ENCODE peak calls at places on chromosomes 16 and 17, in five cellular contexts. N, U, Q, T and L are unnamed samples.

GRCh38 chr16:8660841-8661301 is 13.5 kb upstream of the ABAT start:
- DNase-seq in N (peak), U (no peak), Q (peak), T (peak), L (peak)

GRCh38 chr16:79772028-79772427 is 171.5 kb upstream of the MAF start:
- DNase-seq in N (no peak), U (no peak), Q (no peak), T (no peak), L (no peak)

GRCh38 chr16:29717113-29717512 is 28.7 kb downstream of the C16orf54 start:
- DNase-seq in N (no peak), U (no peak), Q (no peak), T (no peak), L (no peak)

GRCh38 chr17:2393184-2393953 is 7.5 kb downstream of the MNT start:
- DNase-seq in N (peak), U (no peak), Q (peak), T (peak), L (no peak)

GRCh38 chr17:81842378-81842724 is 7.5 kb upstream of the PPP1R27 start:
- DNase-seq in N (no peak), U (no peak), Q (no peak), T (no peak), L (no peak)

GRCh38 chr17:43573579-43574321 is 27.6 kb upstream of the ETV4 start:
- DNase-seq in N (no peak), U (no peak), Q (no peak), T (peak), L (no peak)

GRCh38 chr17:44235583-44235936 is 16.1 kb upstream of the UBTF start:
- DNase-seq in N (no peak), U (no peak), Q (no peak), T (no peak), L (peak)

GRCh38 chr17:57938061-57938502 is 17.1 kb downstream of the CUEDC1 start:
- DNase-seq in N (no peak), U (no peak), Q (no peak), T (peak), L (no peak)

GRCh38 chr17:7060165-7060890 is 16.4 kb upstream of the SLC16A11 start:
- DNase-seq in N (peak), U (no peak), Q (no peak), T (peak), L (peak)

GRCh38 chr16:48609453-48610023 is 442 bp downstream of the N4BP1 start:
- DNase-seq in N (peak), U (no peak), Q (peak), T (no peak), L (no peak)

GRCh38 chr16:48014349-48015135 is 141.3 kb downstream of the ABCC12 start:
- DNase-seq in N (peak), U (no peak), Q (no peak), T (peak), L (peak)

GRCh38 chr17:27892542-27892865 is 661 bp downstream of the LYRM9 start:
- DNase-seq in N (peak), U (no peak), Q (no peak), T (no peak), L (no peak)

GRCh38 chr16:68246121-68246520 is 948 bp downstream of the PLA2G15 start:
- DNase-seq in N (no peak), U (no peak), Q (no peak), T (no peak), L (no peak)

GRCh38 chr16:23121024-23121423 is 28.2 kb downstream of the USP31 start:
- DNase-seq in N (no peak), U (no peak), Q (no peak), T (no peak), L (no peak)

GRCh38 chr17:39606434-39607056 is 1.2 kb downstream of the NEUROD2 start:
- DNase-seq in N (no peak), U (no peak), Q (peak), T (no peak), L (no peak)

GRCh38 chr16:87416826-87417471 is 24.8 kb downstream of the MAP1LC3B start:
- DNase-seq in N (peak), U (no peak), Q (no peak), T (peak), L (no peak)

DNA sequence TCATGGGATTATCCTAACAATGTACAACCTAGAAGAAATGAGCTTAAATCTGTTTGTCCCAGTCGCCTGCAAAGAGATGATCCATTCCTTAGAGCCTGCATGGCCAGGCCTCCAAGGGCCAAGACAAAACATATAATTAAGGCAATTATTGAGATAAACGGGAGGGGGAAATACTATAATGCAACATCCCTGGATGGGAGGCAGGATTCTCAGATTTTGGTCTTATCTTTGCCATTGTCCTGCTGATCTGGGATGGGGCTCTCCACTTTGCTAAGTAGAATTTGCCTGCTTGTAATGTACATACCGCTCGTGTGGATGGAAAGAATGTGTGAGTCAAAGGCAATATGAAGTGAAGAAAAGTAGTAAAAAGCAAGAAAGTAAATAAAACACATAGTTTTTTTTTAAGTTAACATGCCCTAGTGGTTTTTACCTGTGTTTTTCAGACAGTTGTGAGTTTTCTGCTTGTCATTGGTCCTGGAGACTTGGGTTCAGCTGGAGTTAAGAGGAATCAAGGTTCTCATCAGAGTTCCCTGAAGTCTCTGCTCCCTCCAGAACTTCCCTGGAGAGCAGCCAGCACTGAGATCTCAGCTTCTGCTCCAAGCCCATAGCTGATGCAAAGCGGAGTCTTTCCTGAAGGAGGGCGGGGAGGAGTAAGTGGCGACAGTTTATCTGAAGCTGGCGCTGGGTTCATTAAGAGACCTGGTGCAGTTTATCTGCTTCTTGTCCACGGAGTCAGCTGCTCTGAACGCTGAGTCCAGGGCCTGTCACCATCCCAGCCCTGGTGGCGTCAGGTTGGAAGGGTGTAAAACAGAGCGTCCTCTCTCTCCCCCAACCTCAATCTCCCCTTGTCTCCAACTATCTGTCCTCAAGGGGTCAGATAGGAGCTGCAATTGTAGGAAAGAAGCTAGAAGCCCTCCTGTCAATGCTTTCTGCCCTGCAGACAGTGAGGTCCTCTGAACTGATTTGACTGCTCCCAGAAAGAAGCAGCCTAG is 30.1 kb downstream of the HOXB1 start:
- DNase-seq in N (peak), U (no peak), Q (no peak), T (no peak), L (no peak)
- H3K4me2 ChIP-seq in N (peak), U (no peak), Q (no peak), T (no peak), L (no peak)

GRCh38 chr17:66492080-66492479 is 189.7 kb downstream of the PRKCA start:
- DNase-seq in N (no peak), U (no peak), Q (no peak), T (no peak), L (no peak)
- TF ChIP-seq ATF3 in N (no peak), U (no peak), Q (no peak), T (no peak), L (no peak)

DNA sequence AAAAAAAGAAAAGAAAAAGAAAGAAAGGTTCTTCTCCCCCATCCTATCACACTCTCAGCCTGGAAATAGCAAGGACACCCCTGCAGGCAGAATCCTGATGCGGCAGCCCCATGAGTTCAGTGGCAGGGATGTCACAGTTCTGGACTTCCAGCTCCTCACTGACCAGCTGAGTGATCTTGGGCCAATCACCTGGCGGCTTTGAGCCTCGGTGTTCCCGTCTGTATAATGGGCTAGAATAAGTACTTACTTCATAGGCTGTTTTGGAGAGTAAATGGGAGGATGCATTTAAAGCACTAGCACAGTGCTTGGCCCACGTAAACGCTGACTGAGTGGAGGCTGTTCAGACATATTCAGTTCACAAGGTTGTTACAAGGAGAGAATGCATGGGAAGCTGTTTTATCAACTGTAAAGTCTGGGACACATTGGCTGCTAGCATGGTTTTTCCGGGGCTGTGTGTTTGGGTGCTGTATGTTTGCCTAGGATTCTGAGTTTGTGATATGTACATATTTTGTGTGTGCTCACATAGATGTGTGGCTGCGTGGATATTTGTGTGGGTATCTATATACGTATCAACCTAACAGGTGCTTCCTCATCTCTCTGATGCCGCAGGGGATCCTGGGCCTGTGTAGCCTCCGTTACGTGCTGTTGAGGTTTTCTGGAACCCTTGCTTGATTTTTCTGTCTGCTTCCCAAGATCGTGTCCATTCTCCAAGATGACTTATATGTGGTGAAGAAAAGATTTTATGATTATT is 3.4 kb downstream of the BHLHA9 start:
- DNase-seq in N (no peak), U (no peak), Q (no peak), T (no peak), L (no peak)
- TF ChIP-seq CTCF in N (no peak), U (no peak), Q (no peak), T (no peak), L (no peak)

GRCh38 chr17:83125515-83126274 is 46.3 kb downstream of the METRNL start:
- DNase-seq in N (no peak), U (no peak), Q (no peak), T (no peak), L (no peak)

GRCh38 chr17:83122834-83123233 is 43.4 kb downstream of the METRNL start:
- DNase-seq in N (no peak), U (no peak), Q (no peak), T (no peak), L (no peak)

GRCh38 chr17:83119987-83120864 is 40.8 kb downstream of the METRNL start:
- DNase-seq in N (no peak), U (peak), Q (no peak), T (no peak), L (no peak)

GRCh38 chr17:83124871-83125514 is 45.6 kb downstream of the METRNL start:
- DNase-seq in N (no peak), U (no peak), Q (no peak), T (no peak), L (no peak)

DNA sequence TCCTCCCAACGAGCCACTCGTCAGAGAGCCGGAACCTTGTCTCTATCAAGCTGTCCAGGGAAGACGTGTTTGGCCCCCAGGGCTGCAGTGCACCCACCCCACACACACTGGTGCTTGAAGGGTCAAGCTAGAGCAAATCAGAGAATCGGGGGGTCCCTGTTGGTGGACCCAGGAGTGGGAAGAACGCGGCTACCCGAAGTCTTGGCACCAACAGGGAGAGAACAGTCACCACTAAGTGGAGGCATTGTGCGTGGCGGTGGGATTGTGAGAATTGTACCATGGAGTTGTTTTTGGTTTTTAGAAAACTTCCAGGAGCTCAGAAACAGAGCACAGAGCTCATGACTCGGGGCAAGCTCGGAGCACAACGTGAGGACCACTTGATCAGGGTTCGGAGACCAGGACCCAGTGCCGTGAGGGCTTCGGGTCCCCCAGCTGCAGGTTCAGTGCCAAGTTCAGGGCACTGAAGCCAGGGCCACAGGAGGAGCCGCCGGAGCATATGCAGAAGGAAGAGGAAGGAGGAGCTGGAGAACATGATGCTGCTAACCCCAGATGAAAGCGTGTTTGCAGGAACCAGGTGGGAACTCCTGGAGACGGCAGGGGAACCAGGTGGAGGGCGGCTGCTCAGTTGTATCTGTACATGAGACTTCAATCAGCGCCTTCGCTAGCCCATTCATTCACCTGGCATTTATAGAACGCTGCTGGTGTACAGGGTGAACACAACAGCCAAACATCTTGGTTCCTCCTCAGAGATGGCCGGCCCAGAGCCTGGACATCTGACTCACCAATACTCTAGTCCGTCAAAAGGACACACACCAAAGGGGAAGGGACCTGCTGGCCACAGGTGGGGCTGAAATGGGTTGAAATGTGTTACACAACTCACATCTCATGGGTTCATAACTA is 42.8 kb downstream of the METRNL start:
- DNase-seq in N (no peak), U (no peak), Q (no peak), T (no peak), L (no peak)
- H3K4me2 ChIP-seq in N (no peak), U (no peak), Q (no peak), T (no peak), L (no peak)

GRCh38 chr17:78108726-78109488 is 19.6 kb downstream of the TMC6 start:
- DNase-seq in N (no peak), U (no peak), Q (no peak), T (peak), L (no peak)
- TF ChIP-seq ATF3 in N (no peak), U (no peak), Q (no peak), T (peak), L (no peak)

GRCh38 chr17:74686761-74687160 is 26.0 kb downstream of the CD300LF start:
- DNase-seq in N (no peak), U (no peak), Q (no peak), T (no peak), L (no peak)
- TF ChIP-seq CTCF in N (no peak), U (peak), Q (no peak), T (peak), L (no peak)